ENCODE peak calls at places on chromosome 15, in five cellular contexts. Z is spleen, I is thyroid gland, J is IMR-90, X is ovary. F is an unnamed sample.

GRCh38 chr15:34896183-34896582 is 73.4 kb downstream of the AQR start:
- DNase-seq in X (no peak), I (no peak), J (no peak), Z (no peak), F (no peak)

GRCh38 chr15:70669006-70669602 is 94.3 kb downstream of the UACA start:
- DNase-seq in I (no peak), Z (no peak), X (no peak), J (no peak), F (no peak)

GRCh38 chr15:25739687-25740121 is 123.4 kb downstream of the ATP10A start:
- DNase-seq in J (peak), Z (no peak), I (no peak), X (no peak), F (no peak)

GRCh38 chr15:69946870-69947269 is 150.8 kb downstream of the TLE3 start:
- DNase-seq in I (no peak), J (no peak), Z (no peak), X (no peak), F (no peak)

GRCh38 chr15:59186501-59186900 is 20.1 kb upstream of the LDHAL6B start:
- DNase-seq in I (no peak), J (peak), X (no peak), Z (no peak), F (no peak)

GRCh38 chr15:99385865-99386264 is 134.6 kb downstream of the LRRC28 start:
- DNase-seq in I (peak), J (peak), Z (no peak), X (peak), F (peak)

GRCh38 chr15:90560229-90560771 is 30.6 kb downstream of the CRTC3 start:
- DNase-seq in X (no peak), J (peak), I (peak), Z (no peak), F (peak)

GRCh38 chr15:53910236-53910849 is 67.9 kb upstream of the UNC13C start:
- DNase-seq in Z (no peak), I (peak), J (no peak), X (no peak), F (no peak)

GRCh38 chr15:84973492-84974460 is 7.9 kb upstream of the PDE8A start:
- DNase-seq in Z (no peak), X (no peak), I (no peak), J (peak), F (peak)

GRCh38 chr15:82124331-82125263 is 78.8 kb upstream of the MEX3B start:
- DNase-seq in J (no peak), X (no peak), I (no peak), Z (no peak), F (no peak)

GRCh38 chr15:88543065-88543776 is 3.3 kb downstream of the DET1 start:
- DNase-seq in I (no peak), X (no peak), J (peak), Z (no peak), F (no peak)

GRCh38 chr15:99264125-99264524 is 12.8 kb downstream of the LRRC28 start:
- DNase-seq in I (no peak), Z (no peak), X (no peak), J (no peak), F (no peak)

GRCh38 chr15:25406846-25407245 is 32.0 kb downstream of the UBE3A start:
- DNase-seq in J (no peak), Z (no peak), I (no peak), X (no peak), F (no peak)

GRCh38 chr15:81160312-81161214 is 26.5 kb downstream of the CFAP161 start:
- DNase-seq in X (peak), I (peak), Z (no peak), J (peak), F (no peak)

GRCh38 chr15:25738171-25738792 is 124.8 kb downstream of the ATP10A start:
- DNase-seq in X (no peak), Z (no peak), I (no peak), J (peak), F (no peak)

GRCh38 chr15:38740206-38740605 is 175.6 kb upstream of the RASGRP1 start:
- DNase-seq in I (no peak), Z (no peak), J (no peak), X (no peak), F (no peak)

GRCh38 chr15:35293353-35294130 is 208.4 kb upstream of the NANOGP8 start:
- DNase-seq in X (no peak), J (peak), I (no peak), Z (no peak), F (no peak)

GRCh38 chr15:39657714-39658113 is 76.8 kb downstream of the THBS1 start:
- DNase-seq in Z (no peak), X (no peak), J (peak), I (no peak), F (no peak)

GRCh38 chr15:52348056-52348745 is 52.6 kb upstream of the MYO5C start:
- DNase-seq in Z (no peak), I (peak), J (peak), X (no peak), F (no peak)

GRCh38 chr15:62665449-62665848 is 377.1 kb upstream of the TPM1 start:
- DNase-seq in X (no peak), J (peak), Z (no peak), I (no peak), F (no peak)

GRCh38 chr15:35740761-35741160 is 194.8 kb upstream of the DPH6 start:
- DNase-seq in Z (no peak), I (no peak), X (no peak), J (peak), F (no peak)

GRCh38 chr15:28904541-28905303 is 18.9 kb downstream of the APBA2 start:
- DNase-seq in X (no peak), I (no peak), Z (peak), J (no peak), F (no peak)

GRCh38 chr15:28994830-28995180 is 109.0 kb downstream of the APBA2 start:
- DNase-seq in Z (no peak), J (no peak), X (no peak), I (no peak), F (no peak)

DNA sequence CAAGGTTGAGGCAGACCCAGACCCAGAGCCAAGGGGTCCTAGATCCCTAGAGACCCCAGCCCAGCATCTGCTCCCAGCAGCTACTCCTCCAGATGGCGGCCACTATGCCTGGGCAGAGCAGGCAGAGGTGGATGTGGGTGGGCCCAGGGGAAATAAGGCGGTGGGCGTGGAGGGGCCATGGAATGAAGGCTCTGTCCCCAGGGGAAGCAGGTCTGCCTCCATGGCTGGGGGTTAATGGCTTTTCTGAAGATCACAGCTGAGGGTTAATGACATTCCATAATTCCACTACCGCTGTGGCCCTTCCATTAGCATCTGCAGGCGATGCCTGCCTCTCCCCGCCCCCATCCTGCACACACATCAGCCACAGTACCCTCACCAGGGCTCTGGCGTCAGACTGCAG is 41.1 kb downstream of the CCDC33 start:
- DNase-seq in J (no peak), X (no peak), I (no peak), Z (no peak), F (no peak)
- TF ChIP-seq POLR2A in J (no peak), X (no peak), I (no peak), Z (no peak), F (no peak)

GRCh38 chr15:43943511-43943910 is 116.7 kb downstream of the WDR76 start:
- DNase-seq in I (no peak), Z (no peak), J (peak), X (no peak), F (no peak)

GRCh38 chr15:43954181-43954621 is 127.4 kb downstream of the WDR76 start:
- DNase-seq in Z (no peak), X (no peak), I (no peak), J (peak), F (no peak)

GRCh38 chr15:43950551-43950950 is 123.7 kb downstream of the WDR76 start:
- DNase-seq in J (no peak), I (no peak), X (no peak), Z (no peak), F (no peak)

GRCh38 chr15:43953402-43953801 is 126.6 kb downstream of the WDR76 start:
- DNase-seq in Z (no peak), J (no peak), I (no peak), X (no peak), F (no peak)

GRCh38 chr15:43948691-43949325 is 122.0 kb downstream of the WDR76 start:
- DNase-seq in X (no peak), J (peak), I (no peak), Z (no peak), F (no peak)
- H3K27ac ChIP-seq in X (no peak), J (no peak), I (no peak), Z (no peak), F (no peak)

GRCh38 chr15:40928975-40929729 is at the start of gene DLL4:
- DNase-seq in Z (peak), I (peak), X (no peak), J (peak), F (peak)
- TF ChIP-seq POLR2A in Z (no peak), I (peak), X (peak), J (peak), F (peak)

GRCh38 chr15:83132861-83133523 is 25.5 kb downstream of the TM6SF1 start:
- DNase-seq in I (no peak), X (no peak), Z (no peak), J (no peak), F (no peak)
- H3K27ac ChIP-seq in I (no peak), X (no peak), Z (no peak), J (no peak), F (no peak)

GRCh38 chr15:68818088-68818670 is 2.5 kb downstream of the ANP32A start:
- DNase-seq in Z (peak), X (peak), I (peak), J (peak), F (peak)

GRCh38 chr15:68815598-68815997 is 5.1 kb downstream of the ANP32A start:
- DNase-seq in I (no peak), X (no peak), Z (no peak), J (no peak), F (no peak)

GRCh38 chr15:68816158-68816557 is 4.5 kb downstream of the ANP32A start:
- DNase-seq in X (no peak), J (no peak), Z (no peak), I (no peak), F (no peak)

GRCh38 chr15:68817304-68818087 is 3.2 kb downstream of the ANP32A start:
- DNase-seq in Z (peak), I (peak), J (peak), X (peak), F (peak)

GRCh38 chr15:68816795-68817303 is 3.8 kb downstream of the ANP32A start:
- DNase-seq in J (no peak), I (peak), X (no peak), Z (no peak), F (no peak)
- TF ChIP-seq POLR2A in J (no peak), I (no peak), X (no peak), Z (no peak), F (no peak)

DNA sequence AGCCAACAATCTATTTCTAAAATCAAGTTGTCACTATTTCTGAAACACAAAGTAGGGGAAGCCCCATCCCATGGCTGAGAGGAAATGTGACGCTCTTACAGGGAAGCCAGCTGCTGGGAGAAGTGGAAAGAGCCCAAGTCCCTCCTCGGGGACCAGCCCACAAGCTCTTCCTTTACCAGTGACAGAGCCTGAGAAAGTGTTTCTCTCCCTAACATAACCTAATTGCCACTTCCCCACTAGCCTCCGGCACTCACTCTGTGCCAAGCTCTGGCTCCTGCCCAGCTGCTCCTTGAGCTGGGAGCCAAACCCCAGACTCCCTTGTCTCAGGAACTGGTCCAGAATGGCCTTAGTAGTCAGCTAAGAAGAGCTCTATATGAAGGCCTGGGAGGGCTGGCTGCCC is 42.9 kb downstream of the TNFAIP8L3 start:
- DNase-seq in I (peak), X (no peak), Z (no peak), J (no peak), F (peak)
- H3K27ac ChIP-seq in I (no peak), X (no peak), Z (peak), J (no peak), F (no peak)

GRCh38 chr15:66843581-66843980 is 141.5 kb downstream of the SMAD6 start:
- DNase-seq in J (no peak), X (no peak), Z (no peak), I (no peak), F (no peak)

GRCh38 chr15:66842710-66843441 is 140.8 kb downstream of the SMAD6 start:
- DNase-seq in J (peak), Z (peak), I (peak), X (peak), F (peak)

GRCh38 chr15:66844041-66844746 is 142.2 kb downstream of the SMAD6 start:
- DNase-seq in X (no peak), J (no peak), Z (no peak), I (no peak), F (no peak)

GRCh38 chr15:66840615-66841014 is 138.6 kb downstream of the SMAD6 start:
- DNase-seq in Z (no peak), J (no peak), X (no peak), I (peak), F (no peak)

DNA sequence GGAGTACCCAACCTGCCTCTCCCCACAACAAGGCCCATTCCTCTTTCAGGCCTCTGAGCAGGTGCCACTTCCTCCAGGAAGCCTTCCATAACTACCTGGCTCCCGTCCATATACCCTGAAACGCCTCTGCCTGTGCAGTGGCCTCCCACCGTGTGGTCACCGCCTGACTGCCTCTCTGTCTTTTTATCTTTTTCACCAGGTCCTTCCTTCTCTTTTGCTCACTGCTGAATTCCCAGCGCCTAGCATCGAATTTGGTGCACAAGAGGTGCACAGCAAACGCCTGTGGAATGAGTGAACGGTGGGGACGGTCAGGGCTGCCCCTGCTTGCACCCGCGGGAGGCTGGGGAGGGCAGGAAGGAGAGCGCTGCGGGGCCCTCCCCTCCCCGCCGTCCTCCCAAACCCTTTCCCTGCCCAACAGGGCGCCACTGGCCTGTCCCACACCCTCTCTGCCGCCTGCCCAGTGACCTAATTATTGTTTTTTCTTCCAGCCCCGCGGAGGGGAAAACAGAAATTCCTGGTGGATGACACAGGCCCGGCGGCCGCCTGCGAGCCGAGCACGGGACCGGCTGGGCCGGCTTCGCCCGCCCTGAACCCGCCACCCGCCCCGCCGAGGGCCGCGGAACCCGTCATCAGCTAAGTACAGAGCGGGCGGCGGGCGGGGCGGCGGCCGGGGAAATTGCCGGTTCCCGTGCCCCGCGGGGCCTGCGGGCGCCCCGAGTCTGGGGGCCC is 140.1 kb downstream of the SMAD6 start:
- DNase-seq in I (peak), X (peak), Z (peak), J (peak), F (peak)
- TF ChIP-seq POLR2A in I (peak), X (peak), Z (no peak), J (peak), F (peak)

GRCh38 chr15:64507845-64508244 is 47.5 kb downstream of the ZNF609 start:
- DNase-seq in X (no peak), J (no peak), I (no peak), Z (no peak), F (no peak)
- H3K27ac ChIP-seq in X (peak), J (no peak), I (peak), Z (peak), F (peak)

GRCh38 chr15:64144565-64145281 is 6.8 kb upstream of the SNX22 start:
- DNase-seq in J (no peak), I (no peak), X (no peak), Z (no peak), F (no peak)
- TF ChIP-seq POLR2A in J (no peak), I (no peak), X (no peak), Z (no peak), F (no peak)